ENCODE peak calls at places on chromosomes 13 and 19, in nine cellular contexts. G, Z, W, K, C, D, S, X and F are unnamed samples. For H3K9me3 and H3K4me1, the result is how much of the 10 kb centered on the place peaks cover.

GRCh38 chr13:79679334-79679733 is 198.4 kb downstream of the NDFIP2 start:
- DNase-seq in X (no peak), D (peak), G (peak), W (peak), S (peak), C (peak), K (peak), Z (peak), F (no peak)

GRCh38 chr13:76019421-76020044 is 383.4 kb downstream of the LMO7 start:
- DNase-seq in X (no peak), G (no peak), S (peak), K (no peak), W (peak), Z (peak), C (peak), D (peak), F (peak)

GRCh38 chr19:45159204-45159970 is 1.4 kb downstream of the NKPD1 start:
- DNase-seq in K (no peak), D (no peak), X (peak), S (no peak), C (no peak), Z (no peak), W (no peak), G (no peak), F (no peak)

GRCh38 chr19:10228925-10229324 is 2.2 kb downstream of the S1PR2 start:
- DNase-seq in C (no peak), Z (no peak), S (peak), G (no peak), K (no peak), D (peak), X (no peak), W (no peak), F (no peak)

GRCh38 chr19:410243-410781 is 1.4 kb upstream of the C2CD4C start:
- DNase-seq in C (no peak), X (peak), K (no peak), G (peak), D (no peak), Z (no peak), W (no peak), S (no peak), F (no peak)

GRCh38 chr19:54418030-54418929 is 3.0 kb downstream of the TTYH1 start:
- DNase-seq in D (peak), W (no peak), S (peak), C (no peak), X (peak), Z (no peak), G (no peak), K (no peak), F (peak)

GRCh38 chr19:54388001-54388802 is 23.5 kb upstream of the LAIR1 start:
- DNase-seq in X (peak), K (peak), G (no peak), C (no peak), W (no peak), Z (peak), D (no peak), S (no peak), F (no peak)

GRCh38 chr19:38068851-38069250 is 155.2 kb downstream of the DPF1 start:
- DNase-seq in X (no peak), W (no peak), C (no peak), Z (no peak), K (no peak), G (no peak), S (no peak), D (no peak), F (no peak)

GRCh38 chr19:21164541-21164940 is 22.7 kb downstream of the ZNF431 start:
- DNase-seq in C (no peak), D (no peak), G (no peak), W (no peak), S (no peak), Z (no peak), K (peak), X (peak), F (no peak)

GRCh38 chr13:110521296-110521680 is 40.2 kb downstream of the RAB20 start:
- DNase-seq in G (no peak), W (no peak), K (no peak), Z (no peak), D (no peak), X (peak), S (no peak), C (no peak), F (peak)

GRCh38 chr19:398719-399118 is 10.2 kb downstream of the C2CD4C start:
- DNase-seq in K (no peak), W (no peak), Z (peak), S (no peak), X (no peak), C (no peak), G (peak), D (no peak), F (peak)

GRCh38 chr19:58007285-58007684 is 4.7 kb upstream of the ZNF606 start:
- DNase-seq in W (no peak), X (no peak), D (no peak), K (no peak), G (no peak), S (no peak), C (no peak), Z (no peak), F (no peak)

GRCh38 chr19:58009301-58009665 is 6.7 kb upstream of the ZNF606 start:
- DNase-seq in G (no peak), W (no peak), Z (no peak), X (no peak), C (no peak), D (no peak), K (no peak), S (no peak), F (no peak)

GRCh38 chr19:58010507-58010906 is 7.9 kb upstream of the ZNF606 start:
- DNase-seq in Z (no peak), X (peak), D (no peak), K (no peak), S (no peak), G (no peak), C (no peak), W (no peak), F (no peak)

DNA sequence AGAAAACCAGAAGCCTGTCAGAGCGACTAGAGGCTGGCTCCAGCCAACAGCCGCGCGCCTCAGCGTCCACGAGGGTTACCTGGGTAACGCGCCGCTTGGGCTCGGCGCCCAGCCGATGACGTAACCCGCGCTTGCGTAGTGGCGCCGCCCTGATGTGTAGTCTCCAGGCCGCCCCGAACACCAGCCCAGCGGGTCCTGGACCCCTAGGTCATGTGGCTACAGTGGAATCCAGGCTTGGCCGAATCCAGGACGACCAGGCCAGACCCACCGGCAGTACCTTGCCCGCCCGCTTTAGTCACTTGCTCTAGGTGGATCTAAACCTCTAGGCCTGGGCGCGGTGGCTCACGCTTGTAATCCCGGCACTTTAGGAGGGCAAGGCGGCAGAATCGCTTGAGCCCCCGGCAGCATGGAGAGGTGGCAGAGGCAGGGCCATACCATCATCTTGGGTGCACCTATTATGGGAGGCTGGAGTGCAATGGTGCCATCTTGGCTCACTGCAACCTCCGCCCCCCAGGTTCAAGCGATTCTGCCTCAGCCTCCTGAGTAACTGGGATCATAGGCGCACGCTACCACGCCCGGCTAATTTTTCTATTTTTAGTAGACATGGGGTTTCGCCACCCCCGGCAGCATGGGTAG is 7.2 kb upstream of the ZNF606 start:
- DNase-seq in K (peak), D (peak), Z (peak), S (peak), C (peak), G (peak), W (peak), X (peak), F (peak)
- H3K9me3 ChIP-seq in K (under half), D (under half), Z (half or more), S (under half), C (under half), G (half or more), W (under half), X (under half), F (under half)

DNA sequence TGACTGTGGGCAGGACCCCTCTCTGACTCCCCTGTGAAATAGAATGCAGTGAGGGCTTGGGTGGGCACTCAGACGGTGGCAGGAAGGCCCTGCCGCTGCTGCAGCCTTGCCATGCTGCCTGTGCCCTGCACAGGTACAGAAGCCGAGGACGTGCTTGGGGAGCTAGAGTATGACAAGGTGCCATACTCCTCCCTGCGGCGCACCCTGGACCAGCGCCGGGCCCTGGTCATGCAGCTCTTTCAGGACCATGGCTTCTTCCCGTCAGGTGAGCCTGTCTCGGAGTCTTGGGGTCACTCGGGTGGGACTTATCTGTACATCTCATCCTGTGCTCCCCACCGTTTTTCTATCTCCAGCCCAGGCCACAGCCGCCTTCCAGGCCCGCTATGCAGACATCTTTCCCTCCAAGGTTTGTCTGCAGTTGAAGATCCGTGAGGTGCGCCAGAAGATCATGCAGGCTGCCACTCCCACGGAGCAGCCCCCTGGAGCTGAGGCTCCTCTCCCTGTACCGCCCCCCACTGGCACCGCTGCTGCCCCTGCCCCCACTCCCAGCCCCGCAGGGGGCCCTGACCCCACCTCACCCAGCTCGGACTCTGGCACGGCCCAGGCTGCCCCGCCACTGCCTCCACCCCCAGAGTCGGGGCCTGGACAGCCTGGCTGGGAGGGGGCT is 7.3 kb upstream of the PRR19 start:
- DNase-seq in D (no peak), S (no peak), X (no peak), W (no peak), C (no peak), G (no peak), K (no peak), Z (no peak), F (peak)
- TF ChIP-seq CTCF in D (no peak), S (no peak), X (no peak), W (no peak), C (no peak), G (no peak), K (no peak), Z (no peak), F (no peak)

GRCh38 chr19:35144600-35145436 is 1.8 kb downstream of the FXYD7 start:
- DNase-seq in S (peak), G (no peak), K (peak), C (no peak), Z (no peak), X (peak), D (no peak), W (no peak), F (peak)
- H3K4me1 ChIP-seq in S (under half), G (under half), K (under half), C (under half), Z (under half), X (under half), D (under half), W (under half), F (under half)

GRCh38 chr19:51978882-51979281 is 7.8 kb downstream of the ZNF350 start:
- DNase-seq in K (no peak), Z (no peak), G (no peak), S (no peak), D (no peak), C (no peak), X (no peak), W (no peak), F (no peak)

GRCh38 chr19:51986309-51987291 is at the start of gene ZNF350:
- DNase-seq in K (peak), X (peak), G (peak), S (peak), C (peak), D (peak), Z (peak), W (peak), F (peak)

GRCh38 chr19:51980116-51980736 is 6.4 kb downstream of the ZNF350 start:
- DNase-seq in S (no peak), C (no peak), X (no peak), W (no peak), K (peak), G (no peak), Z (no peak), D (no peak), F (no peak)

GRCh38 chr19:51983361-51983760 is 3.3 kb downstream of the ZNF350 start:
- DNase-seq in W (no peak), D (no peak), X (no peak), S (no peak), C (no peak), G (no peak), Z (no peak), K (no peak), F (no peak)
- H3K9me3 ChIP-seq in W (under half), D (under half), X (under half), S (under half), C (under half), G (half or more), Z (half or more), K (under half), F (under half)